ENCODE peak calls at places on chromosome 7, in four cellular contexts. B, L, I and W are unnamed samples.

GRCh38 chr7:82179311-82179710 is 264.3 kb downstream of the CACNA2D1 start:
- DNase-seq in L (peak), B (no peak), I (no peak), W (peak)

GRCh38 chr7:83633516-83633915 is 15.4 kb downstream of the SEMA3E start:
- DNase-seq in B (no peak), L (no peak), I (no peak), W (no peak)

GRCh38 chr7:99362801-99363200 is 11.7 kb upstream of the ARPC1B start:
- DNase-seq in L (peak), I (no peak), B (no peak), W (peak)

GRCh38 chr7:80533287-80533686 is 21.4 kb upstream of the GNAT3 start:
- DNase-seq in B (no peak), L (peak), I (no peak), W (peak)

GRCh38 chr7:87106974-87107612 is 45.2 kb upstream of the DMTF1 start:
- DNase-seq in L (no peak), I (no peak), B (no peak), W (no peak)

GRCh38 chr7:14900051-14900450 is 2.5 kb downstream of the DGKB start:
- DNase-seq in I (no peak), B (no peak), L (peak), W (no peak)

GRCh38 chr7:140904081-140904480 is 20.6 kb downstream of the BRAF start:
- DNase-seq in B (no peak), I (no peak), L (no peak), W (no peak)

GRCh38 chr7:133863362-133864061 is 263.6 kb upstream of the LRGUK start:
- DNase-seq in I (no peak), B (no peak), L (no peak), W (no peak)

GRCh38 chr7:84722086-84722485 is 464.8 kb downstream of the SEMA3D start:
- DNase-seq in B (no peak), L (peak), I (no peak), W (peak)

GRCh38 chr7:19094971-19095370 is 22.5 kb downstream of the TWIST1 start:
- DNase-seq in B (no peak), L (no peak), I (no peak), W (no peak)

GRCh38 chr7:5248201-5248885 is 34.4 kb upstream of the SLC29A4 start:
- DNase-seq in I (no peak), L (no peak), B (peak), W (no peak)

GRCh38 chr7:29839302-29839701 is 33.0 kb downstream of the WIPF3 start:
- DNase-seq in L (peak), B (peak), I (no peak), W (peak)

GRCh38 chr7:20651960-20652544 is 36.6 kb downstream of the ABCB5 start:
- DNase-seq in I (no peak), L (peak), B (no peak), W (no peak)

GRCh38 chr7:9958461-9958860 is 1015.2 kb upstream of the PHF14 start:
- DNase-seq in I (no peak), L (no peak), B (no peak), W (no peak)

GRCh38 chr7:83550100-83550499 is 98.8 kb downstream of the SEMA3E start:
- DNase-seq in B (no peak), L (peak), I (no peak), W (peak)

GRCh38 chr7:7770228-7770627 is 51.8 kb upstream of the RPA3 start:
- DNase-seq in B (no peak), I (no peak), L (peak), W (no peak)

GRCh38 chr7:113086431-113086888 is at the start of gene GPR85:
- DNase-seq in L (peak), I (peak), B (peak), W (peak)

GRCh38 chr7:4631664-4632171 is 50.4 kb upstream of the FOXK1 start:
- DNase-seq in L (peak), B (peak), I (peak), W (peak)

GRCh38 chr7:129427646-129428045 is 6.6 kb upstream of the STRIP2 start:
- DNase-seq in B (no peak), I (no peak), L (no peak), W (no peak)

GRCh38 chr7:95141755-95142154 is 182.6 kb downstream of the PON1 start:
- DNase-seq in I (no peak), B (no peak), L (no peak), W (no peak)

GRCh38 chr7:11328309-11328708 is 354.6 kb downstream of the PHF14 start:
- DNase-seq in L (peak), B (no peak), I (no peak), W (no peak)

GRCh38 chr7:158355456-158356065 is 232.1 kb downstream of the PTPRN2 start:
- DNase-seq in I (no peak), B (no peak), L (no peak), W (no peak)

GRCh38 chr7:129169171-129169643 is 19.2 kb upstream of the SMO start:
- DNase-seq in B (peak), I (peak), L (no peak), W (no peak)

GRCh38 chr7:143391462-143392404 is 10.6 kb downstream of the ZYX start:
- DNase-seq in L (peak), I (peak), B (peak), W (peak)

GRCh38 chr7:133789951-133790350 is 337.2 kb upstream of the LRGUK start:
- DNase-seq in I (no peak), L (peak), B (no peak), W (no peak)

GRCh38 chr7:27188666-27189559 is 3.9 kb upstream of the HOXA11 start:
- DNase-seq in L (no peak), B (no peak), I (peak), W (peak)

GRCh38 chr7:25675789-25676474 is 447.6 kb upstream of the NPVF start:
- DNase-seq in I (no peak), B (no peak), L (no peak), W (no peak)

GRCh38 chr7:51162724-51163329 is 153.8 kb downstream of the COBL start:
- DNase-seq in I (peak), L (peak), B (peak), W (peak)

GRCh38 chr7:37786741-37787569 is 61.4 kb upstream of the NME8 start:
- DNase-seq in B (no peak), I (no peak), L (no peak), W (no peak)

GRCh38 chr7:30921540-30921930 is 9.9 kb downstream of the AQP1 start:
- DNase-seq in L (no peak), I (no peak), B (peak), W (no peak)

GRCh38 chr7:154912921-154913644 is 89.8 kb downstream of the PAXIP1 start:
- DNase-seq in L (peak), I (no peak), B (no peak), W (no peak)

GRCh38 chr7:133770863-133771492 is 356.2 kb upstream of the LRGUK start:
- DNase-seq in I (no peak), L (peak), B (no peak), W (peak)

GRCh38 chr7:121575194-121575766 is 179.2 kb upstream of the FAM3C start:
- DNase-seq in B (no peak), I (no peak), L (no peak), W (no peak)

GRCh38 chr7:132249591-132249971 is 326.7 kb downstream of the PLXNA4 start:
- DNase-seq in B (no peak), I (peak), L (peak), W (no peak)

GRCh38 chr7:45938626-45939302 is 17.7 kb upstream of the IGFBP3 start:
- DNase-seq in I (no peak), L (no peak), B (no peak), W (no peak)
- TF ChIP-seq CTCF in I (no peak), L (no peak), B (no peak), W (peak)

DNA sequence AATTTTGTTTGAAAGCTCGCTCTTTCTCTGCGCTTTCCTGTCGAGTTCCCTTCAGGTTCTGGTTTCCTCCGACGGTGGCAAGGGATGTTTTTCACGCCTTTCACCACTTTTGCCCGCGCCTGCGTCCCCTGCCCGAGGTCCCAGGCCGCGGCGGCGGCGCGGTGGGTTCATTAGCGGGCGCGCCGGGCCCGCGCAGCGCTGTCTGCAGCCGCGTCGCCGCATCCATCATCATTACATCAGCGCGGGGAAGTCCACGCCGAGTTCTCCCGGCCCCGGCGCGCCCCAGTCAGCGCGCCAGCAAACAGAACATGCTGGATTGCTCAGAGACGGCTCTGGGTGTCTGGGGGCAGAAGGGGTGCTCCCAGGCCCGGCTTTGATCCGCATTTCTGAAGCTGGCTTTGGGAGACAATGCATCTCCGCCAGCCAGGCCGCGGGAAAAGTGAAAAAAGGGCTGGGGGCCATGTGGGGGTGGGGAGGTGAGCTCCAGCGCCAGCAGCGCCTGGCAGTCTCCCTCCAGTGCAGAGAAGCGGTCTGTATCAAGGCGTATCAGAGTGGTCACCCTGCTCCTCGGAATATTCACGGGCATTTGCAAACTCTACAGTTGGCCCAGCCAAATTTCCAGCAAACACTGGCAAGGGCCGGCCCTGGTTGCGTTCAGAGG is 8.9 kb downstream of the GLI3 start:
- DNase-seq in L (no peak), I (no peak), B (peak), W (no peak)
- TF ChIP-seq CTCF in L (no peak), I (no peak), B (no peak), W (no peak)

GRCh38 chr7:44052771-44053365 is 8.4 kb downstream of the DBNL start:
- DNase-seq in L (no peak), I (peak), B (no peak), W (no peak)
- TF ChIP-seq CTCF in L (no peak), I (no peak), B (no peak), W (no peak)

GRCh38 chr7:100611983-100612729 is at the start of gene MOSPD3:
- DNase-seq in I (peak), B (peak), L (peak), W (peak)
- TF ChIP-seq CTCF in I (no peak), B (no peak), L (no peak), W (no peak)

DNA sequence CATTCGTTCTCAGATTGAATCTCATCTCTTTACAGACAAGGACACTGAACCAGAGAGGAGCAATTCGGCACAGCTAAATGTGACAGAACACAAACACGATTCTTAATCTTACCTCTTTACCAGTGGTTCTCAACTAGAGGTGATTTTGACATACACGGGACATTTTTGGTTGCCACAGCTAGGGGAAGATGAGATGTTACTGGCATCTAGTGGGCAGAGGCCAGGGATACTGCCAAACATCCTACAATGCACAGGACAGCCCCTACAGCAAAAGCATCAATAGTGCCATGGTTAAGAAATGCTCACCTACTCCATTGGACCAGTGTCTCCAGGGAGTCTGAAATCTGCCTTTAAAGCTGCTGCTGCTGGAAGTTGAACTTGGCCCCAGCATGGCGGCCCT is 27.3 kb downstream of the PDE1C start:
- DNase-seq in L (no peak), I (no peak), B (no peak), W (no peak)
- TF ChIP-seq CTCF in L (no peak), I (no peak), B (no peak), W (no peak)